ENCODE peak calls at places on chromosome 5, in four cellular contexts. F is ovary, H is tibial nerve, I is adrenal gland. S is an unnamed sample.

GRCh38 chr5:1799110-1799601 is 481 bp downstream of the MRPL36 start:
- DNase-seq in F (peak), H (no peak), I (peak), S (peak)

GRCh38 chr5:544675-545330 is 20.6 kb upstream of the SLC9A3 start:
- DNase-seq in F (no peak), H (peak), I (no peak), S (no peak)

GRCh38 chr5:135342227-135342859 is 56.7 kb downstream of the MACROH2A1 start:
- DNase-seq in F (no peak), H (no peak), I (no peak), S (no peak)

GRCh38 chr5:122896598-122897282 is 51.3 kb downstream of the SNX24 start:
- DNase-seq in F (no peak), H (no peak), I (no peak), S (peak)

GRCh38 chr5:135048930-135049329 is 14.9 kb upstream of the PITX1 start:
- DNase-seq in F (no peak), H (no peak), I (no peak), S (no peak)

GRCh38 chr5:59065551-59065950 is 482.7 kb downstream of the RAB3C start:
- DNase-seq in F (no peak), H (no peak), I (no peak), S (peak)

GRCh38 chr5:180199390-180199789 is 9.6 kb downstream of the RASGEF1C start:
- DNase-seq in F (no peak), H (no peak), I (peak), S (no peak)

GRCh38 chr5:98927242-98927987 is 1.4 kb downstream of the CHD1 start:
- DNase-seq in F (peak), H (no peak), I (peak), S (peak)

GRCh38 chr5:56757077-56757476 is 58.3 kb upstream of the MAP3K1 start:
- DNase-seq in F (no peak), H (no peak), I (no peak), S (peak)

GRCh38 chr5:1203311-1203967 is 2.0 kb downstream of the SLC6A19 start:
- DNase-seq in F (no peak), H (no peak), I (no peak), S (no peak)

GRCh38 chr5:156208271-156208670 is 118.7 kb upstream of the SGCD start:
- DNase-seq in F (no peak), H (no peak), I (no peak), S (peak)

GRCh38 chr5:171801839-171802238 is 16.2 kb downstream of the SMIM23 start:
- DNase-seq in F (no peak), H (no peak), I (no peak), S (no peak)

GRCh38 chr5:177320879-177321278 is 9.2 kb upstream of the MXD3 start:
- DNase-seq in F (no peak), H (no peak), I (no peak), S (no peak)

GRCh38 chr5:138305797-138306196 is 25.8 kb downstream of the CDC25C start:
- DNase-seq in F (no peak), H (no peak), I (peak), S (peak)

GRCh38 chr5:89313044-89313443 is 430.1 kb upstream of the MEF2C start:
- DNase-seq in F (no peak), H (no peak), I (no peak), S (peak)

GRCh38 chr5:123084730-123085605 is 4.1 kb upstream of the PRDM6 start:
- DNase-seq in F (no peak), H (no peak), I (no peak), S (no peak)

GRCh38 chr5:124735169-124735858 is 11.1 kb downstream of the ZNF608 start:
- DNase-seq in F (no peak), H (no peak), I (no peak), S (no peak)

GRCh38 chr5:76493190-76493837 is 90.2 kb downstream of the IQGAP2 start:
- DNase-seq in F (no peak), H (no peak), I (no peak), S (no peak)

GRCh38 chr5:179606071-179606909 is 17.2 kb downstream of the HNRNPH1 start:
- DNase-seq in F (no peak), H (no peak), I (no peak), S (no peak)

GRCh38 chr5:171845857-171846785 is 60.5 kb downstream of the SMIM23 start:
- DNase-seq in F (no peak), H (no peak), I (peak), S (no peak)

GRCh38 chr5:88845081-88845697 is 37.8 kb downstream of the MEF2C start:
- DNase-seq in F (no peak), H (no peak), I (no peak), S (no peak)

GRCh38 chr5:59040804-59041201 is 457.9 kb downstream of the RAB3C start:
- DNase-seq in F (no peak), H (no peak), I (no peak), S (no peak)

GRCh38 chr5:112146323-112146848 is 272.7 kb downstream of the EPB41L4A start:
- DNase-seq in F (peak), H (no peak), I (peak), S (peak)

GRCh38 chr5:17217421-17218352 is at the start of gene BASP1:
- DNase-seq in F (peak), H (peak), I (peak), S (peak)

GRCh38 chr5:31921852-31922305 is 252.2 kb downstream of the GOLPH3 start:
- DNase-seq in F (no peak), H (no peak), I (no peak), S (peak)

GRCh38 chr5:143443330-143443729 is 39.8 kb upstream of the NR3C1 start:
- DNase-seq in F (no peak), H (no peak), I (no peak), S (no peak)

GRCh38 chr5:97276721-97277120 is 93.7 kb upstream of the RIOK2 start:
- DNase-seq in F (no peak), H (no peak), I (no peak), S (peak)

GRCh38 chr5:180468732-180469585 is 25.2 kb upstream of the CNOT6 start:
- DNase-seq in F (no peak), H (no peak), I (no peak), S (no peak)

GRCh38 chr5:160165137-160166068 is 46.2 kb upstream of the PWWP2A start:
- DNase-seq in F (peak), H (peak), I (peak), S (peak)

GRCh38 chr5:177382423-177383029 is 1.7 kb upstream of the SLC34A1 start:
- DNase-seq in F (no peak), H (no peak), I (no peak), S (peak)

GRCh38 chr5:151703780-151704179 is 17.1 kb upstream of the SPARC start:
- DNase-seq in F (no peak), H (no peak), I (no peak), S (no peak)

GRCh38 chr5:136004436-136004835 is 24.4 kb upstream of the TGFBI start:
- DNase-seq in F (no peak), H (no peak), I (no peak), S (peak)

GRCh38 chr5:7878381-7878873 is 9.5 kb downstream of the MTRR start:
- DNase-seq in F (no peak), H (no peak), I (no peak), S (peak)

GRCh38 chr5:7882926-7883325 is 14.0 kb downstream of the MTRR start:
- DNase-seq in F (no peak), H (no peak), I (no peak), S (no peak)

GRCh38 chr5:7881816-7882215 is 12.9 kb downstream of the MTRR start:
- DNase-seq in F (no peak), H (no peak), I (no peak), S (no peak)

GRCh38 chr5:7877851-7878250 is 8.9 kb downstream of the MTRR start:
- DNase-seq in F (no peak), H (no peak), I (peak), S (no peak)

GRCh38 chr5:7881091-7881490 is 12.1 kb downstream of the MTRR start:
- DNase-seq in F (no peak), H (no peak), I (no peak), S (no peak)
- TF ChIP-seq CTCF in F (no peak), H (no peak), I (no peak), S (no peak)

GRCh38 chr5:140111043-140111858 is 2.7 kb upstream of the PURA start:
- DNase-seq in F (no peak), H (no peak), I (no peak), S (no peak)
- H3K4me3 ChIP-seq in F (no peak), H (no peak), I (no peak), S (no peak)

DNA sequence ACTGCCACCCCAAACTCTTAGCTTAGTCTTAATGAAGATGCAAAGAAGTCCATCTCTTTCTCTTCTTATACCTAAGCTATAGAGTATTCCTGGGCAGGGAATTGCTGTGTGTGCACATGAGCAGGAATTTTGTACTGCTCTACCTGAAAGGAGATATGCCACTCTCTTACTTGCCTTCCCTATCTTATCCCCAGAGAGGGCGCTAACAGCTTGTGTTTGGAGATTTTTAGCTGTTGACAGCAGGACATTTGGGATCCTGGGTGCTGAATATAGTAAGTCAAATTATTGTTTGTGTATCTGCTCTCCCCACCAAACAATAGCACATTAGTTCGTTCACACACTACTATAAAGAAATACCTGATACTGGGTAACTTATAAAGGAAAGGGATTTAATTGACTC is 159.5 kb downstream of the GABRG2 start:
- DNase-seq in F (no peak), H (no peak), I (no peak), S (no peak)
- TF ChIP-seq CTCF in F (no peak), H (no peak), I (no peak), S (no peak)

GRCh38 chr5:81093536-81094196 is 133.5 kb downstream of the RASGRF2 start:
- DNase-seq in F (no peak), H (no peak), I (no peak), S (no peak)

GRCh38 chr5:81095835-81096234 is 135.7 kb downstream of the RASGRF2 start:
- DNase-seq in F (no peak), H (no peak), I (no peak), S (no peak)

DNA sequence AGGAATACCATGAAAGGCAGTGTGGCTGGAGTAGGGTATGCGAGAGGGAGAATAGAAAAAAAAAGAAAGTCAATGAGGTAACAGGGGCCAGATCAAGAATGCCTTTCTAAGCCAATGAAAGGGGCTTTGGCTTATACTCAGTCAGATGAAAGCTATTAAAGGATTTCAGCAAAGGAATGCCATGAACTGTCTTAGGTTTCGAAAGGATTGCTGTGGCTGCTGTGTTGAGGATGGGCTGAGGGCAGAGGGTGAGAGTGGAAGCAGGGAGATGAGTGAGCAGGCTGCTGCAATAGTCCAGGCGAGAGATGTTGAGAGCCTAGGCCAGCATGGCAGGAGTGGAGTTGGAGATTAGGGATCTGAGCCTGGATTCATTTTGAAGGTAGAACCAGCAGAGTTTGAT is 135.4 kb upstream of the CKMT2 start:
- DNase-seq in F (no peak), H (no peak), I (no peak), S (no peak)
- H3K4me3 ChIP-seq in F (no peak), H (no peak), I (no peak), S (no peak)

DNA sequence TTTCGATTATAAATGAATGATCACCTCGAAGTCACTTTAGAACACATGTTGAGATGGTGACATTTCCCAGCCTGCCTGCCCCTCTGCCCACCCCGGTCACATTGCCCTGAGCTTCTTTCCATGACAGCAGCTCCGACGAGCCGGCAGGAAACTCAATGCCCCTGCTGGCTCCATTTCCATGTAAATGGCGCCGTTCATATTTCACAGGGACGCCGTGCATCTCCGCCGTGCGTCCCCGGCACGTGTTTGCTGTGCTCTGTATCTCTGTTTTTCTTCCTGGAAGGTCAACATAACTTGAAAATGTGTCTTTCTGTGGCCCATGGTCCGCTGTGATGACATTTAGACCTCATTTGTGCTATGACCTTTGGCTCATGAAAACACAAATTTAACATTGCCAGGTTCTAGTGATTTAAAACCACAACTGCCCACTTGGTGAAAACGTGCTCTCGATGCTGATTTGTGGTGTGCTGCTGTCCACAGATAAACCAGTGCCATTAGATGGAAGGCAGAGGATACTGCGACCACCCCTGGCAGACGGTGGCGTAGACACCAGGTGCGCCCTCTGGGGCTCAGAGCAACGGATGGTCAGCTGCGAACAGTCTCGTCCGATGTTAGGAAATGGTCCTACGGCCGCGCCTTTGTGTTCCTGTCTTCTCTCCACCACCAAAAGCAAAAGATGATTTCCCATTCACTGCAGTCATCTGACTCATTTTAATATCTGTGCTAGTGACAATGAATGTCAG is 43.1 kb downstream of the UBE2QL1 start:
- DNase-seq in F (no peak), H (no peak), I (peak), S (no peak)
- TF ChIP-seq CTCF in F (no peak), H (no peak), I (no peak), S (no peak)

GRCh38 chr5:141639357-141640050 is 2.7 kb downstream of the RELL2 start:
- DNase-seq in F (no peak), H (no peak), I (no peak), S (no peak)

GRCh38 chr5:141637266-141637692 is 482 bp downstream of the RELL2 start:
- DNase-seq in F (no peak), H (no peak), I (no peak), S (peak)

GRCh38 chr5:141640051-141640415 is 3.2 kb downstream of the RELL2 start:
- DNase-seq in F (no peak), H (no peak), I (no peak), S (no peak)

GRCh38 chr5:141637693-141638419 is 1.1 kb downstream of the RELL2 start:
- DNase-seq in F (peak), H (no peak), I (peak), S (peak)

GRCh38 chr5:141638771-141639170 is 2.0 kb downstream of the RELL2 start:
- DNase-seq in F (no peak), H (no peak), I (no peak), S (no peak)
- H3K4me3 ChIP-seq in F (no peak), H (no peak), I (no peak), S (no peak)

GRCh38 chr5:79890871-79891249 is 100.2 kb downstream of the MTX3 start:
- DNase-seq in F (no peak), H (no peak), I (no peak), S (no peak)
- TF ChIP-seq CTCF in F (no peak), H (no peak), I (no peak), S (no peak)